ENCODE peak calls at places on chromosomes 6 and 20, in eight cellular contexts. V is fibroblast of pulmonary artery; E is body of pancreas; S is right lobe of liver; Y is CD8-positive, alpha-beta T cell; R is fibroblast of the aortic adventitia; W is psoas muscle; P is OCI-LY7. D is an unnamed sample.

GRCh38 chr6:20708367-20709124 is 174.3 kb downstream of the CDKAL1 start:
- DNase-seq in V (no peak), S (no peak), P (no peak), W (no peak), Y (peak; percentile 17), R (peak; percentile 21), E (no peak), D (no peak)

GRCh38 chr6:22766979-22767378 is 197.6 kb downstream of the HDGFL1 start:
- DNase-seq in S (no peak), R (no peak), Y (no peak), W (no peak), P (no peak), E (no peak), V (no peak), D (no peak)

GRCh38 chr20:37567671-37568588 is 40.3 kb upstream of the BLCAP start:
- DNase-seq in Y (no peak), S (no peak), E (no peak), W (peak; percentile 33), R (no peak), V (peak; percentile 4), P (no peak), D (peak; percentile 63)

GRCh38 chr6:74482180-74482579 is 723.7 kb downstream of the COL12A1 start:
- DNase-seq in P (no peak), R (no peak), W (no peak), S (no peak), V (no peak), Y (no peak), E (no peak), D (no peak)

GRCh38 chr6:158816329-158816728 is 2.8 kb downstream of the EZR start:
- DNase-seq in E (no peak), W (no peak), R (no peak), V (no peak), S (no peak), Y (no peak), P (peak; percentile 55), D (no peak)

GRCh38 chr6:165573671-165574070 is 89.4 kb downstream of the PDE10A start:
- DNase-seq in V (peak; percentile 99), W (peak; percentile 47), E (peak; percentile 58), Y (no peak), P (no peak), S (no peak), R (peak; percentile 96), D (peak; percentile 42)

GRCh38 chr6:14118444-14118843 is 872 bp downstream of the CD83 start:
- DNase-seq in E (no peak), V (no peak), Y (no peak), W (no peak), S (no peak), P (peak; percentile 43), R (no peak), D (no peak)

GRCh38 chr6:2522521-2522920 is 228.2 kb downstream of the MYLK4 start:
- DNase-seq in R (no peak), S (no peak), E (no peak), V (peak; percentile 71), P (no peak), Y (no peak), W (no peak), D (no peak)

GRCh38 chr6:106458021-106458986 is 97.8 kb downstream of the CRYBG1 start:
- DNase-seq in Y (no peak), V (no peak), S (no peak), R (no peak), E (no peak), W (no peak), P (no peak), D (no peak)

GRCh38 chr6:53984163-53984562 is 127.1 kb upstream of the MLIP start:
- DNase-seq in R (peak; percentile 84), E (no peak), V (peak; percentile 90), Y (no peak), P (no peak), S (no peak), W (no peak), D (no peak)

GRCh38 chr20:49273696-49274277 is 4.1 kb downstream of the ZNFX1 start:
- DNase-seq in E (no peak), Y (no peak), V (no peak), P (no peak), R (no peak), S (no peak), W (no peak), D (no peak)

GRCh38 chr6:105167987-105168386 is 11.8 kb downstream of the POPDC3 start:
- DNase-seq in W (no peak), Y (no peak), E (no peak), P (no peak), V (no peak), S (no peak), R (no peak), D (no peak)

GRCh38 chr6:122789862-122790739 is 1.0 kb downstream of the SMPDL3A start:
- DNase-seq in S (peak; percentile 57), E (no peak), V (no peak), Y (peak; percentile 6), P (no peak), R (peak; percentile 17), W (peak; percentile 70), D (no peak)

GRCh38 chr6:70839286-70840266 is 117.3 kb downstream of the B3GAT2 start:
- DNase-seq in P (no peak), E (no peak), R (no peak), V (no peak), Y (no peak), S (no peak), W (no peak), D (no peak)

GRCh38 chr6:39849764-39850163 is 57.6 kb downstream of the DAAM2 start:
- DNase-seq in V (peak; percentile 53), R (no peak), S (no peak), W (no peak), Y (no peak), E (no peak), P (no peak), D (no peak)

GRCh38 chr6:151325075-151326050 is 66.0 kb downstream of the ZBTB2 start:
- DNase-seq in P (no peak), S (peak; percentile 82), R (peak; percentile 85), E (peak; percentile 50), W (peak; percentile 70), Y (peak; percentile 18), V (peak; percentile 76), D (no peak)

GRCh38 chr6:165417298-165417865 is 108.0 kb upstream of the C6orf118 start:
- DNase-seq in W (no peak), E (no peak), Y (no peak), R (no peak), S (no peak), P (no peak), V (no peak), D (no peak)

GRCh38 chr6:117960906-117961700 is 54.0 kb downstream of the SLC35F1 start:
- DNase-seq in Y (no peak), W (no peak), E (no peak), P (no peak), R (no peak), V (no peak), S (no peak), D (no peak)

GRCh38 chr6:74249658-74250057 is 553.7 kb downstream of the CD109 start:
- DNase-seq in R (no peak), W (no peak), Y (no peak), S (no peak), E (no peak), P (no peak), V (peak; percentile 50), D (no peak)

GRCh38 chr20:45363611-45364492 is 896 bp downstream of the SYS1 start:
- DNase-seq in Y (no peak), V (no peak), S (no peak), R (no peak), E (no peak), P (peak; percentile 42), W (no peak), D (no peak)

GRCh38 chr6:136404007-136404406 is 114.4 kb upstream of the BCLAF1 start:
- DNase-seq in Y (no peak), R (no peak), W (no peak), E (no peak), S (no peak), V (no peak), P (no peak), D (no peak)

GRCh38 chr20:40679119-40679637 is 9.9 kb downstream of the MAFB start:
- DNase-seq in Y (no peak), P (no peak), E (no peak), R (no peak), S (no peak), W (no peak), V (no peak), D (no peak)

GRCh38 chr20:63402178-63402859 is 41.2 kb upstream of the CHRNA4 start:
- DNase-seq in W (no peak), S (no peak), P (no peak), E (no peak), V (no peak), R (no peak), Y (no peak), D (no peak)

GRCh38 chr6:98775205-98775604 is 59.2 kb upstream of the POU3F2 start:
- DNase-seq in Y (no peak), R (no peak), S (no peak), P (no peak), E (no peak), W (no peak), V (no peak), D (no peak)
- TF ChIP-seq CTCF in Y (no peak), R (no peak), S (no peak), P (no peak), E (no peak), W (no peak), V (no peak), D (no peak)

DNA sequence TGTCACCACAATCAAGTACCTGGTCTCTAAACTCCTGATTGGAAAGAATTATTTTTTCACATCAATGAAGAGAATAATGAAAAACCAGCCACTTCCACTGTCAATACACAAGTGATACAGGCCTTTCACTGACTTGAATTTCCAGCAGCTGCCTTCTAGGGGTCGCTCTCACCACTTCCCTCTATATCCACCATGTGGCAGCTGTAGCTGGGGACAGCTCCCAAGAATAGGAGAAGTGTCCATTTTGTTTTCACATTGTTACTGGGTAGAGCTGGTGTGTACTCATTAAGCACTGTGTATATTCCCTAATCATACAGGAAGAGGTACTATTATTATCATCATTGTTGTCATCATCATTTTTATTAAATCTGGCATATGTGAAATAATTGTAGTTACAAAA is 438.4 kb upstream of the SPTLC3 start:
- DNase-seq in V (no peak), S (no peak), E (peak; percentile 33), P (peak; percentile 18), W (no peak), Y (no peak), R (no peak), D (no peak)
- TF ChIP-seq CTCF in V (no peak), S (peak; percentile 39), E (peak; percentile 29), P (peak; percentile 77), W (no peak), Y (no peak), R (no peak), D (no peak)

GRCh38 chr6:24004659-24005058 is 121.4 kb upstream of the NRSN1 start:
- DNase-seq in E (no peak), R (no peak), W (no peak), S (no peak), Y (no peak), P (no peak), V (no peak), D (no peak)
- TF ChIP-seq CTCF in E (no peak), R (no peak), W (no peak), S (no peak), Y (no peak), P (no peak), V (no peak), D (no peak)

DNA sequence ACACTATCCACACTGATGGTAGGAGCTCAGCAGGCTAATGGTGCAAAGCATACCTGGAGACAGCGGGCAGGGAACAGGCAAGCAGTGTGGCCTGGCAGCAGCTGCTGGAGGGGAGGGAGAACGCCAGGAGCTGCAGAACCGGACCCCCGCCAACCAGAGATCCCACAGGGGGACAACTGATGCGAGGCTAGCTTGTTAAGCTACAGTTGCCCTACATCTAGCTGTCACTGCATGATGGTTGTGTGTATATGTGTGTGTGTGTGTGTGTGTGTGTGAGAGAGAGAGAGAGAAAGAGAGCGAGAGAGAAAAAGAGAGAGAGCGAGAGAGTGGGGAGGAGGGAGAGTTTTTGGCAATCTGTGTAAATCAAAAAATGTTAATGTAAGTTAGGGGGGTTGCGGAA is 69.7 kb upstream of the NHSL1 start:
- DNase-seq in P (no peak), S (no peak), W (no peak), E (no peak), V (no peak), R (no peak), Y (no peak), D (no peak)
- TF ChIP-seq CTCF in P (no peak), S (no peak), W (no peak), E (no peak), V (no peak), R (no peak), Y (no peak), D (no peak)

D was measured in mesothelial cell of epicardium.